ENCODE peak calls at places on chromosomes 2 and 18, in seven cellular contexts. One of them, this sample, is unnamed.

GRCh38 chr18:77754475-77755044 is 504.9 kb downstream of the GALR1 start:
- DNase-seq in body of pancreas: no peak
- DNase-seq in mucosa of descending colon: no peak
- DNase-seq in Peyer's patch: no peak
- DNase-seq in IMR-90: no peak
- DNase-seq in endothelial cell: no peak
- DNase-seq in tibial artery: no peak
- DNase-seq in this sample: no peak

GRCh38 chr2:35973132-35973736 is 382.3 kb upstream of the CRIM1 start:
- DNase-seq in IMR-90: peak
- DNase-seq in endothelial cell: peak
- DNase-seq in body of pancreas: peak
- DNase-seq in mucosa of descending colon: no peak
- DNase-seq in Peyer's patch: no peak
- DNase-seq in tibial artery: no peak
- DNase-seq in this sample: no peak

GRCh38 chr2:186503827-186504606 is 18.0 kb downstream of the ZC3H15 start:
- DNase-seq in tibial artery: no peak
- DNase-seq in IMR-90: peak
- DNase-seq in mucosa of descending colon: no peak
- DNase-seq in body of pancreas: no peak
- DNase-seq in Peyer's patch: no peak
- DNase-seq in endothelial cell: no peak
- DNase-seq in this sample: no peak

GRCh38 chr2:238237441-238237840 is 2.4 kb downstream of the HES6 start:
- DNase-seq in IMR-90: no peak
- DNase-seq in tibial artery: no peak
- DNase-seq in body of pancreas: no peak
- DNase-seq in Peyer's patch: no peak
- DNase-seq in endothelial cell: no peak
- DNase-seq in mucosa of descending colon: no peak
- DNase-seq in this sample: no peak

GRCh38 chr2:127153691-127154158 is 46.8 kb upstream of the BIN1 start:
- DNase-seq in endothelial cell: no peak
- DNase-seq in Peyer's patch: no peak
- DNase-seq in body of pancreas: no peak
- DNase-seq in IMR-90: peak
- DNase-seq in tibial artery: no peak
- DNase-seq in mucosa of descending colon: no peak
- DNase-seq in this sample: no peak

GRCh38 chr2:25460261-25460905 is 118.7 kb upstream of the DNMT3A start:
- DNase-seq in mucosa of descending colon: no peak
- DNase-seq in body of pancreas: no peak
- DNase-seq in tibial artery: no peak
- DNase-seq in Peyer's patch: no peak
- DNase-seq in IMR-90: no peak
- DNase-seq in endothelial cell: no peak
- DNase-seq in this sample: no peak

GRCh38 chr18:74418023-74418422 is 39.1 kb downstream of the DIPK1C start:
- DNase-seq in Peyer's patch: no peak
- DNase-seq in IMR-90: no peak
- DNase-seq in mucosa of descending colon: no peak
- DNase-seq in tibial artery: no peak
- DNase-seq in body of pancreas: no peak
- DNase-seq in endothelial cell: no peak
- DNase-seq in this sample: no peak

GRCh38 chr2:219421323-219421722 is 3.1 kb downstream of the DES start:
- DNase-seq in endothelial cell: no peak
- DNase-seq in mucosa of descending colon: no peak
- DNase-seq in body of pancreas: no peak
- DNase-seq in Peyer's patch: no peak
- DNase-seq in tibial artery: no peak
- DNase-seq in IMR-90: no peak
- DNase-seq in this sample: no peak

GRCh38 chr2:158103358-158104021 is 1.8 kb downstream of the UPP2 start:
- DNase-seq in mucosa of descending colon: no peak
- DNase-seq in tibial artery: no peak
- DNase-seq in IMR-90: no peak
- DNase-seq in Peyer's patch: no peak
- DNase-seq in endothelial cell: no peak
- DNase-seq in body of pancreas: no peak
- DNase-seq in this sample: no peak

GRCh38 chr18:79814373-79814772 is 16.6 kb downstream of the KCNG2 start:
- DNase-seq in IMR-90: no peak
- DNase-seq in tibial artery: no peak
- DNase-seq in Peyer's patch: no peak
- DNase-seq in mucosa of descending colon: no peak
- DNase-seq in endothelial cell: no peak
- DNase-seq in body of pancreas: no peak
- DNase-seq in this sample: no peak

GRCh38 chr2:170155022-170155722 is 22.8 kb upstream of the MYO3B start:
- DNase-seq in body of pancreas: no peak
- DNase-seq in mucosa of descending colon: no peak
- DNase-seq in endothelial cell: peak
- DNase-seq in tibial artery: no peak
- DNase-seq in IMR-90: peak
- DNase-seq in Peyer's patch: no peak
- DNase-seq in this sample: no peak

GRCh38 chr2:219207884-219208740 is 1.5 kb downstream of the ZFAND2B start:
- DNase-seq in mucosa of descending colon: no peak
- DNase-seq in body of pancreas: no peak
- DNase-seq in Peyer's patch: no peak
- DNase-seq in IMR-90: peak
- DNase-seq in endothelial cell: no peak
- DNase-seq in tibial artery: no peak
- DNase-seq in this sample: no peak

GRCh38 chr2:167943877-167944276 is 303.5 kb downstream of the STK39 start:
- DNase-seq in IMR-90: peak
- DNase-seq in mucosa of descending colon: no peak
- DNase-seq in body of pancreas: no peak
- DNase-seq in endothelial cell: no peak
- DNase-seq in Peyer's patch: no peak
- DNase-seq in tibial artery: no peak
- DNase-seq in this sample: no peak

GRCh38 chr2:341017-341542 is 53.2 kb upstream of the ALKAL2 start:
- DNase-seq in body of pancreas: peak
- DNase-seq in Peyer's patch: no peak
- DNase-seq in tibial artery: no peak
- DNase-seq in IMR-90: no peak
- DNase-seq in mucosa of descending colon: no peak
- DNase-seq in endothelial cell: no peak
- DNase-seq in this sample: no peak

GRCh38 chr2:198321522-198322088 is 517.2 kb downstream of the PLCL1 start:
- DNase-seq in tibial artery: no peak
- DNase-seq in IMR-90: no peak
- DNase-seq in Peyer's patch: no peak
- DNase-seq in mucosa of descending colon: no peak
- DNase-seq in endothelial cell: no peak
- DNase-seq in body of pancreas: no peak
- DNase-seq in this sample: no peak

GRCh38 chr2:30772021-30772705 is 35.1 kb downstream of the CAPN13 start:
- DNase-seq in mucosa of descending colon: no peak
- DNase-seq in tibial artery: no peak
- DNase-seq in endothelial cell: no peak
- DNase-seq in Peyer's patch: no peak
- DNase-seq in body of pancreas: no peak
- DNase-seq in IMR-90: no peak
- DNase-seq in this sample: peak

GRCh38 chr2:175766880-175767279 is 235.2 kb downstream of the LNPK start:
- DNase-seq in Peyer's patch: no peak
- DNase-seq in IMR-90: peak
- DNase-seq in tibial artery: no peak
- DNase-seq in mucosa of descending colon: no peak
- DNase-seq in body of pancreas: no peak
- DNase-seq in endothelial cell: no peak
- DNase-seq in this sample: no peak

GRCh38 chr2:67159929-67160328 is 237.2 kb upstream of the ETAA1 start:
- DNase-seq in body of pancreas: no peak
- DNase-seq in Peyer's patch: no peak
- DNase-seq in endothelial cell: no peak
- DNase-seq in tibial artery: no peak
- DNase-seq in mucosa of descending colon: no peak
- DNase-seq in IMR-90: peak
- DNase-seq in this sample: no peak

GRCh38 chr2:58131191-58132011 is 84.8 kb downstream of the VRK2 start:
- DNase-seq in tibial artery: no peak
- DNase-seq in body of pancreas: peak
- DNase-seq in Peyer's patch: no peak
- DNase-seq in mucosa of descending colon: no peak
- DNase-seq in IMR-90: peak
- DNase-seq in endothelial cell: no peak
- DNase-seq in this sample: no peak

GRCh38 chr18:74234326-74235171 is 57.2 kb downstream of the CYB5A start:
- DNase-seq in mucosa of descending colon: no peak
- DNase-seq in tibial artery: no peak
- DNase-seq in body of pancreas: peak
- DNase-seq in IMR-90: peak
- DNase-seq in Peyer's patch: no peak
- DNase-seq in endothelial cell: no peak
- DNase-seq in this sample: peak

GRCh38 chr18:8307960-8308359 is 301.3 kb upstream of the RAB12 start:
- DNase-seq in tibial artery: no peak
- DNase-seq in IMR-90: no peak
- DNase-seq in Peyer's patch: no peak
- DNase-seq in mucosa of descending colon: no peak
- DNase-seq in endothelial cell: no peak
- DNase-seq in body of pancreas: no peak
- DNase-seq in this sample: no peak

GRCh38 chr2:144471316-144472045 is 48.4 kb downstream of the ZEB2 start:
- DNase-seq in endothelial cell: no peak
- DNase-seq in IMR-90: no peak
- DNase-seq in tibial artery: no peak
- DNase-seq in Peyer's patch: no peak
- DNase-seq in mucosa of descending colon: no peak
- DNase-seq in body of pancreas: no peak
- DNase-seq in this sample: no peak

GRCh38 chr18:62324355-62324828 is 718 bp upstream of the TNFRSF11A start:
- DNase-seq in tibial artery: no peak
- DNase-seq in body of pancreas: no peak
- DNase-seq in IMR-90: no peak
- DNase-seq in Peyer's patch: no peak
- DNase-seq in mucosa of descending colon: no peak
- DNase-seq in endothelial cell: no peak
- DNase-seq in this sample: no peak

GRCh38 chr18:12477606-12478005 is 69.9 kb downstream of the PRELID3A start:
- DNase-seq in mucosa of descending colon: no peak
- DNase-seq in body of pancreas: no peak
- DNase-seq in endothelial cell: no peak
- DNase-seq in IMR-90: no peak
- DNase-seq in Peyer's patch: no peak
- DNase-seq in tibial artery: no peak
- DNase-seq in this sample: no peak

GRCh38 chr2:189142893-189143759 is 36.4 kb downstream of the COL5A2 start:
- DNase-seq in tibial artery: no peak
- DNase-seq in body of pancreas: peak
- DNase-seq in IMR-90: peak
- DNase-seq in Peyer's patch: no peak
- DNase-seq in mucosa of descending colon: no peak
- DNase-seq in endothelial cell: peak
- DNase-seq in this sample: no peak

DNA sequence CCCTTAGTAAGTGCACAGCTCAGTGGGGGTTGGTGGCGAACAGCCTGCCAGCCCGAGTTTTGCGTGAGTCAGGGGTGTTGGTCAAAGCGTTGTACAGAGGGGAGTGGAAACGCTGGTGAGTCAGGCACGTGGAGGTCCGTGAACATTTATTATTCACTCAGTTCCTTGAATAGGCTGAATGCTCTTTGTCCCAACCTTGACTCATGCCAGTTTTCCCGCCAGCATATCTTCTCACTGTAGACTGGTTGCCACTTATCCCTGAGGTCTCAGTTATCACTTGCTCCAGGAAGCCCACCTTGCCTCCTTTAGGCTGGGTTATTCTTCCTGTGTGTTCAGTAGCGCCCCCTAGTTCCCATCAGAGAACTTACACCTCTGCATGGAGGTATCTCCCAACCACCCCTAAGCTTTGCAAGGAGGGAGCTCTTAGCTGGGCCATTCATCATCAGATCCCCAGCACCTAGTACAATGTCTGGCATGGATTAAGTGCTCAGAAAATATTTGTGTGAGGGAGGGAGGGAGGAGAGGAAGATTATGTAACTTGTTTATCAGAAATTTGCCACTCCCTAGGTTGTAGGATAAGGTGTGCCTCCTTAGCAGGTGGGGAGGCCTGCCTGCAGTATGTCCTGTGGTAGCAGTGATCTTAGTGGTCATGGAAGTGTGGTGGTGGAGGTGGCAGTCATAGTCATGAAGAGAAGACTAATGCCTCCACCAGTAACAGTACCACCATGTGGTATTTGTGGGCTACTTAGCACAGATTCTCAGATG is 72.1 kb downstream of the CABLES1 start:
- DNase-seq in body of pancreas: no peak
- DNase-seq in Peyer's patch: no peak
- DNase-seq in IMR-90: peak
- DNase-seq in tibial artery: no peak
- DNase-seq in endothelial cell: no peak
- DNase-seq in mucosa of descending colon: no peak
- DNase-seq in this sample: no peak
- TF ChIP-seq CTCF in body of pancreas: no peak
- TF ChIP-seq CTCF in Peyer's patch: peak
- TF ChIP-seq CTCF in IMR-90: peak
- TF ChIP-seq CTCF in tibial artery: no peak
- TF ChIP-seq CTCF in endothelial cell: peak
- TF ChIP-seq CTCF in mucosa of descending colon: no peak
- TF ChIP-seq CTCF in this sample: peak

GRCh38 chr18:51323941-51324340 is 126.5 kb upstream of the MEX3C start:
- DNase-seq in tibial artery: no peak
- DNase-seq in body of pancreas: no peak
- DNase-seq in endothelial cell: no peak
- DNase-seq in Peyer's patch: no peak
- DNase-seq in IMR-90: no peak
- DNase-seq in mucosa of descending colon: no peak
- DNase-seq in this sample: no peak
- TF ChIP-seq CTCF in tibial artery: no peak
- TF ChIP-seq CTCF in body of pancreas: no peak
- TF ChIP-seq CTCF in endothelial cell: no peak
- TF ChIP-seq CTCF in Peyer's patch: no peak
- TF ChIP-seq CTCF in IMR-90: no peak
- TF ChIP-seq CTCF in mucosa of descending colon: no peak
- TF ChIP-seq CTCF in this sample: no peak

GRCh38 chr2:33681333-33681732 is 82.2 kb upstream of the FAM98A start:
- DNase-seq in IMR-90: peak
- DNase-seq in endothelial cell: no peak
- DNase-seq in mucosa of descending colon: no peak
- DNase-seq in body of pancreas: no peak
- DNase-seq in tibial artery: no peak
- DNase-seq in Peyer's patch: no peak
- DNase-seq in this sample: no peak
- TF ChIP-seq CTCF in IMR-90: peak
- TF ChIP-seq CTCF in endothelial cell: peak
- TF ChIP-seq CTCF in mucosa of descending colon: no peak
- TF ChIP-seq CTCF in body of pancreas: no peak
- TF ChIP-seq CTCF in tibial artery: no peak
- TF ChIP-seq CTCF in Peyer's patch: no peak
- TF ChIP-seq CTCF in this sample: no peak

DNA sequence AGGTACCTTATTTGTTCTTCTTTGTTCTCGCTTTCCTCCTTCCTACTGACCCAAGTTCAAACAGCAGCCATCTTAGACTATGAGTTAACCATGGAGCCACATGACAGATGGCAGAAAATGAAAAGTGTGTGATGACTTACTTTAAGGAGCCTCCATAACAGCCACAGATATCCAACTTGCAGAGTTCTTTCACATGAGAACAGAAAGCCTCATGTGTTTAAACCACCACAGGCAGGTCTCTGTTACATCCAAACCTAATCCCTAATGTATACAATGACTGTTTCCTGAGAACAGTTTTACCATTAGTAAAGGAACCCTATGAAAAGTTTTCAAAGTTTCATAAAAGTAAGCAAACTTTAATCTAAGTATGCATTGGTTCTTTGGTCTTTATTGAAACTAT is 20.3 kb downstream of the B4GALT6 start:
- DNase-seq in mucosa of descending colon: no peak
- DNase-seq in body of pancreas: no peak
- DNase-seq in tibial artery: no peak
- DNase-seq in endothelial cell: no peak
- DNase-seq in IMR-90: no peak
- DNase-seq in Peyer's patch: no peak
- DNase-seq in this sample: no peak
- TF ChIP-seq CTCF in mucosa of descending colon: no peak
- TF ChIP-seq CTCF in body of pancreas: no peak
- TF ChIP-seq CTCF in tibial artery: no peak
- TF ChIP-seq CTCF in endothelial cell: no peak
- TF ChIP-seq CTCF in IMR-90: no peak
- TF ChIP-seq CTCF in Peyer's patch: no peak
- TF ChIP-seq CTCF in this sample: no peak